ENCODE peak calls at places on chromosomes 11 and 22, in six cellular contexts. J is A673, Z is HCT116, G is A549, H is tibial artery, Y is SK-N-SH. O is an unnamed sample.

GRCh38 chr22:33397381-33397907 is 339.3 kb upstream of the SYN3 start:
- DNase-seq in J (no peak), Z (no peak), G (no peak), H (no peak), Y (no peak), O (no peak)

GRCh38 chr11:8905528-8906165 is 5.3 kb upstream of the AKIP1 start:
- DNase-seq in J (peak; percentile 20), Z (no peak), G (peak; percentile 25), H (no peak), Y (no peak), O (no peak)

GRCh38 chr11:130522284-130522961 is 74.0 kb downstream of the ADAMTS15 start:
- DNase-seq in J (peak; percentile 52), Z (peak; percentile 48), G (peak; percentile 79), H (peak; percentile 96), Y (peak; percentile 70), O (peak; percentile 84)

GRCh38 chr11:42951266-42951665 is 360.5 kb upstream of the API5 start:
- DNase-seq in J (no peak), Z (no peak), G (no peak), H (no peak), Y (no peak), O (no peak)

GRCh38 chr11:122209619-122210377 is 93.8 kb upstream of the BLID start:
- DNase-seq in J (peak; percentile 78), Z (no peak), G (no peak), H (peak; percentile 84), Y (peak; percentile 41), O (peak; percentile 59)

GRCh38 chr22:24304067-24304675 is 33.5 kb downstream of the SPECC1L start:
- DNase-seq in J (no peak), Z (no peak), G (no peak), H (no peak), Y (no peak), O (no peak)

GRCh38 chr11:27213232-27213660 is 149.8 kb downstream of the CCDC34 start:
- DNase-seq in J (peak; percentile 100), Z (no peak), G (no peak), H (no peak), Y (no peak), O (peak; percentile 79)

GRCh38 chr11:71568707-71569349 is 3.5 kb downstream of the KRTAP5-10 start:
- DNase-seq in J (no peak), Z (no peak), G (no peak), H (no peak), Y (peak; percentile 55), O (no peak)

GRCh38 chr22:48870436-48870835 is 957.2 kb downstream of the BRD1 start:
- DNase-seq in J (peak; percentile 58), Z (no peak), G (no peak), H (peak; percentile 9), Y (no peak), O (no peak)

GRCh38 chr22:26656896-26657851 is at the start of gene MIAT:
- DNase-seq in J (peak; percentile 46), Z (no peak), G (no peak), H (no peak), Y (peak; percentile 84), O (no peak)

GRCh38 chr11:35321532-35322320 is 97.6 kb downstream of the SLC1A2 start:
- DNase-seq in J (peak; percentile 28), Z (no peak), G (no peak), H (no peak), Y (no peak), O (no peak)

GRCh38 chr11:130156108-130157022 is 3.2 kb upstream of the ST14 start:
- DNase-seq in J (no peak), Z (no peak), G (peak; percentile 28), H (no peak), Y (no peak), O (no peak)

GRCh38 chr11:27041141-27041869 is 690 bp downstream of the BBOX1 start:
- DNase-seq in J (peak; percentile 31), Z (no peak), G (no peak), H (no peak), Y (no peak), O (no peak)

GRCh38 chr11:41400124-41400523 is 59.3 kb downstream of the LRRC4C start:
- DNase-seq in J (no peak), Z (no peak), G (no peak), H (no peak), Y (no peak), O (no peak)

GRCh38 chr22:23226497-23226850 is 46.2 kb downstream of the BCR start:
- DNase-seq in J (no peak), Z (no peak), G (no peak), H (no peak), Y (no peak), O (no peak)

GRCh38 chr11:12169822-12170221 is 59.4 kb downstream of the MICAL2 start:
- DNase-seq in J (no peak), Z (no peak), G (no peak), H (no peak), Y (no peak), O (no peak)

GRCh38 chr11:12167098-12167999 is 57.0 kb downstream of the MICAL2 start:
- DNase-seq in J (peak; percentile 70), Z (peak; percentile 95), G (peak; percentile 63), H (no peak), Y (no peak), O (no peak)

GRCh38 chr11:12166299-12167092 is 56.1 kb downstream of the MICAL2 start:
- DNase-seq in J (no peak), Z (no peak), G (no peak), H (no peak), Y (no peak), O (no peak)

GRCh38 chr11:12170501-12170900 is 60.1 kb downstream of the MICAL2 start:
- DNase-seq in J (no peak), Z (no peak), G (no peak), H (no peak), Y (no peak), O (no peak)

GRCh38 chr11:12168114-12168513 is 57.7 kb downstream of the MICAL2 start:
- DNase-seq in J (no peak), Z (no peak), G (no peak), H (no peak), Y (no peak), O (no peak)
- H3K27ac ChIP-seq in J (no peak overlapping the region), Z (peak overlapping the region; percentile 87), G (peak overlapping the region; percentile 83), H (peak overlapping the region; percentile 91), Y (no peak overlapping the region), O (peak overlapping the region; percentile 96)

DNA sequence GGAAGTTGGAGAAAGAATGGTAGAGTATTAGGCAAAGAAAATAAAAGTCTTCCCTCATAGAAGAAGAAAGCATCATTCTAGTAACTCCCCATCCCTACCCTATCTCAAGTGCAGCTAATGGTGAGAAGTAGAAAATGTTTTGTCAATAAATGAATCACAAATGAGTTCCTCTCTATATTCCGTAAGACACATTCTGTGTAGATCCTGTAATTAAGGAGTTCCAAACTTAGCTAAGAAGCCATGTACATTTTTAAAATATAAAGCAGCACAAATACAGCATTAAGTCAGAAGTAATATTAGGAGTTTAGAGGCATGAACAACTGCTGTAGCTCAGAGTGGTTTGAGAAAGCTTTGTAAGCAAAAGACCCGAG is 80.1 kb downstream of the GAB2 start:
- DNase-seq in J (no peak), Z (no peak), G (no peak), H (no peak), Y (no peak), O (no peak)
- TF ChIP-seq CTCF in J (no peak), Z (no peak), G (no peak), H (no peak), Y (no peak), O (no peak)

GRCh38 chr11:64303109-64304031 is 2.0 kb upstream of the ESRRA start:
- DNase-seq in J (no peak), Z (no peak), G (no peak), H (no peak), Y (no peak), O (no peak)
- H3K27ac ChIP-seq in J (no peak overlapping the region), Z (peak overlapping the region; percentile 99), G (no peak overlapping the region), H (peak overlapping the region; percentile 82), Y (peak overlapping the region; percentile 96), O (no peak overlapping the region)

DNA sequence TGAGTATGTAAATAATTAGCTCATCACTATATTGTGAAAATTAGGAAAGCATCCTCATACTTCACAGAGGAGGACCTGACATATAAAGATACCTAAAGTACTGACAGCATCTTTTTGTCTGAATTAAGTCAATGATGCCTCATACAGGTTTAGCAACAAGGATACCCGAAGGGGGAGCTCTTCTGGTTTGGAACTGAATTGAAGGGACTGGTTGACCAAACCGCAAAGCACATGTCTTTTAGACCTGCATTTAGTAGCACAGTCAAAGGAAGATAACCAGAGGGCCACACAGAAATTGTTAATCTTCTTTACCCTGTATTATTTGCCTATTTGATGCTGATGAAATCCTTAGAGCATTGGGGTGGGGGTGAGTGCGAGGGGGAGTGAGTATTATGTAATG is 12.9 kb upstream of the WT1 start:
- DNase-seq in J (peak; percentile 89), Z (peak; percentile 43), G (peak; percentile 36), H (no peak), Y (no peak), O (no peak)
- TF ChIP-seq CTCF in J (peak; percentile 90), Z (peak; percentile 37), G (peak; percentile 45), H (no peak), Y (peak; percentile 36), O (no peak)

GRCh38 chr11:91819743-91820142 is 404.9 kb upstream of the FAT3 start:
- DNase-seq in J (no peak), Z (no peak), G (no peak), H (no peak), Y (no peak), O (no peak)
- H3K27ac ChIP-seq in J (no peak overlapping the region), Z (no peak overlapping the region), G (no peak overlapping the region), H (no peak overlapping the region), Y (no peak overlapping the region), O (no peak overlapping the region)

O was measured in AG04450.